ENCODE peak calls at places on chromosomes 1 and 21, in five cellular contexts. Q is transverse colon, J is psoas muscle, I is left lung, S is right cardiac atrium. P is an unnamed sample.

GRCh38 chr1:182616130-182617074 is 12.2 kb upstream of the RGS16 start:
- DNase-seq in J (peak), S (peak), Q (peak), I (peak), P (peak)

GRCh38 chr1:232868793-232869491 is 63.7 kb downstream of the MAP10 start:
- DNase-seq in I (no peak), Q (no peak), S (peak), J (peak), P (peak)

GRCh38 chr21:45617021-45617930 is 26.2 kb upstream of the PCBP3 start:
- DNase-seq in I (peak), J (no peak), Q (no peak), S (no peak), P (no peak)

GRCh38 chr1:187733234-187733633 is 904.5 kb downstream of the PLA2G4A start:
- DNase-seq in J (no peak), Q (no peak), S (no peak), I (no peak), P (no peak)

GRCh38 chr1:26790551-26790953 is 2.8 kb downstream of the PIGV start:
- DNase-seq in Q (no peak), J (no peak), S (no peak), I (no peak), P (no peak)

GRCh38 chr1:219350172-219350571 is 176.5 kb downstream of the LYPLAL1 start:
- DNase-seq in J (no peak), I (no peak), Q (no peak), S (no peak), P (no peak)

GRCh38 chr1:175373786-175374623 is 181.4 kb upstream of the KIAA0040 start:
- DNase-seq in Q (no peak), S (peak), J (no peak), I (no peak), P (no peak)

GRCh38 chr1:2821970-2822620 is 20.6 kb upstream of the TTC34 start:
- DNase-seq in J (peak), I (peak), Q (peak), S (peak), P (peak)

GRCh38 chr21:44932366-44933181 is 7.3 kb upstream of the SLX9 start:
- DNase-seq in Q (peak), I (peak), S (peak), J (peak), P (peak)

GRCh38 chr1:92944901-92945747 is 16.1 kb downstream of the DIPK1A start:
- DNase-seq in Q (no peak), J (no peak), I (no peak), S (peak), P (no peak)

GRCh38 chr1:168470821-168471473 is 72.8 kb downstream of the XCL2 start:
- DNase-seq in Q (no peak), S (no peak), J (no peak), I (no peak), P (no peak)

GRCh38 chr1:231799363-231799986 is 172.9 kb downstream of the DISC1 start:
- DNase-seq in Q (no peak), J (no peak), S (no peak), I (no peak), P (no peak)

GRCh38 chr1:226990133-226990716 is 50.1 kb downstream of the COQ8A start:
- DNase-seq in I (no peak), J (peak), Q (peak), S (peak), P (peak)

GRCh38 chr1:186188004-186188539 is 187.0 kb downstream of the TPR start:
- DNase-seq in Q (no peak), I (no peak), S (no peak), J (no peak), P (no peak)

GRCh38 chr1:203117611-203118575 is 9.6 kb upstream of the ADORA1 start:
- DNase-seq in S (peak), Q (peak), J (peak), I (peak), P (peak)

GRCh38 chr1:206717237-206717989 is 32.7 kb downstream of the MAPKAPK2 start:
- DNase-seq in I (no peak), Q (peak), S (peak), J (no peak), P (no peak)

GRCh38 chr1:204075116-204075636 is 2.3 kb downstream of the SOX13 start:
- DNase-seq in Q (peak), S (peak), I (peak), J (no peak), P (peak)

GRCh38 chr1:225825606-225826005 is 15.7 kb downstream of the EPHX1 start:
- DNase-seq in S (no peak), I (no peak), Q (no peak), J (no peak), P (no peak)

GRCh38 chr1:206143537-206144155 is 26.5 kb upstream of the AVPR1B start:
- DNase-seq in S (no peak), Q (no peak), J (no peak), I (no peak), P (no peak)

GRCh38 chr1:56196839-56197238 is 382.5 kb downstream of the PLPP3 start:
- DNase-seq in Q (no peak), S (no peak), I (no peak), J (no peak), P (no peak)

GRCh38 chr1:53593758-53594380 is 134.7 kb downstream of the DMRTB1 start:
- DNase-seq in J (no peak), S (no peak), I (no peak), Q (peak), P (no peak)

GRCh38 chr1:204633665-204634064 is 51.9 kb downstream of the LRRN2 start:
- DNase-seq in Q (no peak), J (no peak), S (peak), I (no peak), P (no peak)

GRCh38 chr1:38671221-38671620 is 188.4 kb downstream of the RRAGC start:
- DNase-seq in S (no peak), Q (no peak), J (no peak), I (no peak), P (no peak)

DNA sequence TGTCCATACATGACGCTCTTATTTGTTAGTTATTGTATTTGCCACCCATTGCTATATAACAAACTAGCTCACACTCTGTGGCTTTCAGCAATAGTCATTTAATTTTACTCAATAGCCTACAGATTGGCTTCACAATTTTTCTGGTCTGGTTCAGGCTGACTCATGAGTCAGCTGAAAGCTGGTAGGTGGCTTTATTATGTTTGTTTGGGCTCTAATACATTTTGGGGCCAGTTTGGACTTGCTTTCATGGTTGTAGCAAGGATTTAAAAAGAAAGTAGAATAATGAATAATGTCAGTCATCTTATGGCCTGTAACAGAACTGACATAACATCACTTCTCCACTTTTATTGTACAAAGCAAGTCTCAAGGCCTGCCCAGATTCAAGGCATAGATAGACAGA is 338.7 kb downstream of the LRRIQ3 start:
- DNase-seq in Q (no peak), S (no peak), I (no peak), J (no peak), P (no peak)
- H3K4me3 ChIP-seq in Q (no peak), S (no peak), I (no peak), J (no peak), P (no peak)

GRCh38 chr21:28823464-28823863 is 169.2 kb downstream of the LTN1 start:
- DNase-seq in J (no peak), I (no peak), Q (no peak), S (no peak), P (no peak)
- H3K27ac ChIP-seq in J (no peak), I (peak), Q (peak), S (peak), P (no peak)

GRCh38 chr1:99704356-99704816 is 58.5 kb downstream of the PALMD start:
- DNase-seq in S (peak), Q (peak), I (peak), J (no peak), P (no peak)
- H3K4me3 ChIP-seq in S (no peak), Q (no peak), I (no peak), J (no peak), P (no peak)

GRCh38 chr1:113928950-113929749 is at the start of gene HIPK1:
- DNase-seq in Q (peak), I (peak), J (peak), S (peak), P (peak)
- H3K27ac ChIP-seq in Q (peak), I (peak), J (peak), S (peak), P (peak)

DNA sequence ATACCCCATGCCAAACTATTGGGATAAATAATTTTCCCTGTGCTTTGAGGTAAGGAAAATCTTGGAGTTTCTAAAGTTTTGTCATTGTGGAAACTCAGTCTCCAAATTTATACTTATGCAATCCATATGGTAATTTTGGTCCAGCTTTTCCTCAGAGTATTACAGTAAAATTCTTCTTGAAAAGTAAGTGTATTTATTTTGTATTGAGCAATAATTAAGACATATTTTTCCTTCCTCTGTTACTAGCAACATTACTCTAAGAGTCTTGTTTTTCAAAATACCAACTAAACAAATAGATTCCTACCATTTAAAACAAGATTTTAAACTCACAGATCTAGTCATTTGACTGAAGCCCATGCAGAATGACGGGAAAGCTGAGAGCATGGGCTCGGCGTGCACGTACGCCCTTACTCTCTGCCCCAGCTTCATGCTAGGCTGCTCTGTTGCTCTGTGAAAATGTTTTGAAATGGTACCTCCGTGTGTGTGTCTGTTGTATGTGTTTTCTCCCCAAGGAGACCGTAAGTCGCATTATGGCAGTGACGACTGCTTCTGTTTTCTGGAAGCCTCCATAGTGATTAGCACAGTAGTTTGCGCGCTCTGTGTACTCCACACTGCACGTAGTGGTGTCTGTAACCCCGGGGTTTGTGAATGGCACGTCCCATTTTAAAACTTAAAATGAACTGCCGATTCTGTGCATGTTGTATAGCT is 165.3 kb downstream of the SDCCAG8 start:
- DNase-seq in S (no peak), I (no peak), J (no peak), Q (no peak), P (no peak)
- H3K4me3 ChIP-seq in S (no peak), I (no peak), J (peak), Q (no peak), P (no peak)

GRCh38 chr1:17208546-17208945 is 3.6 kb downstream of the PADI1 start:
- DNase-seq in J (no peak), S (no peak), Q (no peak), I (no peak), P (no peak)
- H3K27ac ChIP-seq in J (no peak), S (no peak), Q (no peak), I (no peak), P (no peak)

GRCh38 chr1:57712846-57713245 is 289.0 kb upstream of the DAB1 start:
- DNase-seq in I (no peak), J (no peak), S (no peak), Q (no peak), P (no peak)

GRCh38 chr1:57707631-57708030 is 283.8 kb upstream of the DAB1 start:
- DNase-seq in Q (no peak), I (no peak), S (no peak), J (no peak), P (no peak)

GRCh38 chr1:57711326-57711725 is 287.5 kb upstream of the DAB1 start:
- DNase-seq in S (no peak), J (no peak), I (no peak), Q (no peak), P (no peak)
- H3K4me3 ChIP-seq in S (no peak), J (no peak), I (no peak), Q (no peak), P (no peak)